ENCODE peak calls at places on chromosome 1, in four cellular contexts. X is HTR-8/SVneo; J is activated T-helper 9 cell treated with anti-CD3 and anti-CD28 coated beads, Interleukin-2, amount 50 U/mL, for 16 hours; V is M059J. Z is an unnamed sample.

GRCh38 chr1:203276916-203277535 is 28.3 kb upstream of the BTG2 start:
- DNase-seq in J (no peak), V (no peak), X (no peak), Z (no peak)

GRCh38 chr1:33272509-33272908 is 16.2 kb downstream of the ZNF362 start:
- DNase-seq in X (no peak), J (no peak), V (no peak), Z (no peak)

GRCh38 chr1:43225168-43225567 is 44.6 kb upstream of the TMEM125 start:
- DNase-seq in V (peak; percentile 42), J (no peak), X (no peak), Z (no peak)

GRCh38 chr1:222167896-222168295 is 380.0 kb downstream of the HHIPL2 start:
- DNase-seq in J (no peak), X (no peak), V (peak; percentile 21), Z (no peak)

GRCh38 chr1:157040802-157041201 is 4.7 kb downstream of the ARHGEF11 start:
- DNase-seq in J (no peak), X (no peak), V (peak; percentile 67), Z (no peak)

GRCh38 chr1:44817307-44817706 is 9.0 kb downstream of the BTBD19 start:
- DNase-seq in X (no peak), J (no peak), V (no peak), Z (no peak)

GRCh38 chr1:221435510-221435909 is 306.4 kb downstream of the DUSP10 start:
- DNase-seq in X (peak; percentile 56), J (no peak), V (peak; percentile 63), Z (no peak)

GRCh38 chr1:218339267-218339831 is 5.8 kb upstream of the TGFB2 start:
- DNase-seq in V (peak; percentile 50), X (no peak), J (no peak), Z (no peak)

GRCh38 chr1:238950786-238951185 is 435.6 kb upstream of the CHRM3 start:
- DNase-seq in J (no peak), X (no peak), V (no peak), Z (no peak)

GRCh38 chr1:44460107-44460885 is 55.2 kb downstream of the RNF220 start:
- DNase-seq in X (no peak), J (no peak), V (no peak), Z (no peak)

GRCh38 chr1:4510276-4510691 is 144.1 kb upstream of the AJAP1 start:
- DNase-seq in X (no peak), J (no peak), V (no peak), Z (no peak)

GRCh38 chr1:228438266-228438665 is 21.6 kb upstream of the TRIM17 start:
- DNase-seq in J (no peak), X (no peak), V (no peak), Z (no peak)

GRCh38 chr1:30412241-30413110 is 310.9 kb downstream of the MATN1 start:
- DNase-seq in X (peak; percentile 34), V (peak; percentile 70), J (no peak), Z (no peak)

GRCh38 chr1:165408518-165408917 is 36.4 kb downstream of the RXRG start:
- DNase-seq in V (peak; percentile 66), J (no peak), X (peak; percentile 19), Z (no peak)

GRCh38 chr1:242828828-242829227 is 304.3 kb upstream of the PLD5 start:
- DNase-seq in J (no peak), V (no peak), X (no peak), Z (no peak)

GRCh38 chr1:54476231-54477109 is 70.3 kb upstream of the SSBP3 start:
- DNase-seq in X (no peak), V (no peak), J (no peak), Z (no peak)

GRCh38 chr1:210272666-210273065 is 40.1 kb downstream of the SERTAD4 start:
- DNase-seq in J (no peak), X (no peak), V (peak; percentile 42), Z (no peak)

GRCh38 chr1:147723691-147724323 is 36.6 kb downstream of the GJA5 start:
- DNase-seq in X (peak; percentile 39), V (peak; percentile 54), J (no peak), Z (no peak)

GRCh38 chr1:70142120-70142519 is 63.3 kb downstream of the LRRC40 start:
- DNase-seq in X (no peak), J (no peak), V (no peak), Z (no peak)